ENCODE peak calls at places on chromosomes 7 and 10, in seven cellular contexts. O is T1000, F is spleen, L is memory B cell, A is foreskin fibroblast, E is mucosa of gallbladder, K is A172. J is an unnamed sample.

GRCh38 chr7:135620980-135621850 is 41.1 kb upstream of the STMP1 start:
- DNase-seq in K (peak; percentile 77), E (peak; percentile 30), O (no peak), L (no peak), F (no peak), A (peak; percentile 89), J (no peak)

GRCh38 chr7:84176716-84177115 is 17.9 kb downstream of the SEMA3A start:
- DNase-seq in K (no peak), E (no peak), L (no peak), O (no peak), A (no peak), F (no peak), J (no peak)

GRCh38 chr10:1366277-1366676 is 310.1 kb downstream of the WDR37 start:
- DNase-seq in O (no peak), E (no peak), F (no peak), L (no peak), A (no peak), K (no peak), J (no peak)

GRCh38 chr10:96846926-96847325 is 14.8 kb downstream of the LCOR start:
- DNase-seq in E (no peak), L (no peak), A (no peak), F (no peak), O (no peak), K (no peak), J (no peak)

GRCh38 chr7:11835260-11835659 is 3.3 kb upstream of the THSD7A start:
- DNase-seq in K (no peak), A (peak; percentile 22), F (no peak), L (no peak), O (no peak), E (no peak), J (no peak)

GRCh38 chr7:98178762-98179490 is 32.3 kb upstream of the BHLHA15 start:
- DNase-seq in E (no peak), K (no peak), O (no peak), F (no peak), L (no peak), A (no peak), J (no peak)

GRCh38 chr7:140604760-140605159 is 35.9 kb downstream of the DENND2A start:
- DNase-seq in K (no peak), F (no peak), E (no peak), O (no peak), A (peak; percentile 70), L (no peak), J (no peak)

GRCh38 chr7:39394105-39394504 is 172.1 kb upstream of the YAE1 start:
- DNase-seq in K (no peak), F (no peak), L (no peak), A (no peak), E (no peak), O (no peak), J (no peak)

GRCh38 chr7:117667456-117667855 is 187.6 kb downstream of the CFTR start:
- DNase-seq in O (no peak), L (no peak), F (no peak), A (no peak), E (no peak), K (peak; percentile 13), J (no peak)

GRCh38 chr7:41256186-41256945 is 446.5 kb downstream of the INHBA start:
- DNase-seq in F (no peak), A (peak; percentile 55), E (no peak), O (no peak), K (peak; percentile 16), L (no peak), J (no peak)

GRCh38 chr10:12191715-12192114 is 4.0 kb downstream of the NUDT5 start:
- DNase-seq in O (no peak), A (peak; percentile 56), E (no peak), K (no peak), L (no peak), F (no peak), J (no peak)

GRCh38 chr10:14481752-14482151 is 151.0 kb upstream of the FRMD4A start:
- DNase-seq in E (no peak), O (no peak), F (no peak), K (peak; percentile 48), L (no peak), A (no peak), J (no peak)

GRCh38 chr7:158805414-158805813 is 23.9 kb downstream of the ESYT2 start:
- DNase-seq in F (no peak), A (no peak), E (no peak), L (no peak), O (no peak), K (no peak), J (no peak)

GRCh38 chr10:4719671-4720070 is 106.3 kb upstream of the AKR1E2 start:
- DNase-seq in L (no peak), A (no peak), F (no peak), E (no peak), K (no peak), O (no peak), J (no peak)

GRCh38 chr7:144481863-144482262 is 78.4 kb upstream of the NOBOX start:
- DNase-seq in F (no peak), K (no peak), L (no peak), E (no peak), O (no peak), A (no peak), J (no peak)

GRCh38 chr10:27661511-27662286 is 83.9 kb downstream of the MKX start:
- DNase-seq in L (no peak), E (no peak), F (no peak), K (peak; percentile 79), O (peak; percentile 96), A (peak; percentile 70), J (no peak)

GRCh38 chr7:157663061-157663863 is 326.5 kb downstream of the DNAJB6 start:
- DNase-seq in L (no peak), O (no peak), K (peak; percentile 61), A (no peak), E (no peak), F (peak; percentile 64), J (peak; percentile 54)

GRCh38 chr10:82982110-82982608 is 1107.2 kb downstream of the NRG3 start:
- DNase-seq in O (peak; percentile 44), L (no peak), E (no peak), A (peak; percentile 93), F (no peak), K (peak; percentile 97), J (no peak)

GRCh38 chr10:124671486-124672075 is 72.6 kb downstream of the FAM53B start:
- DNase-seq in K (peak; percentile 31), O (no peak), F (peak; percentile 65), A (peak; percentile 73), L (no peak), E (no peak), J (peak; percentile 79)

GRCh38 chr10:55358539-55358938 is 557.5 kb upstream of the PCDH15 start:
- DNase-seq in F (no peak), A (no peak), O (no peak), L (no peak), K (no peak), E (no peak), J (no peak)

GRCh38 chr7:141436676-141437075 is 114.5 kb upstream of the AGK start:
- DNase-seq in L (no peak), K (no peak), F (no peak), O (no peak), A (no peak), E (no peak), J (no peak)

GRCh38 chr10:70255329-70256299 is 22.4 kb upstream of the PPA1 start:
- DNase-seq in O (no peak), E (no peak), F (no peak), L (no peak), K (peak; percentile 97), A (peak; percentile 24), J (peak; percentile 77)

GRCh38 chr10:68296833-68297232 is 35.0 kb upstream of the HNRNPH3 start:
- DNase-seq in K (no peak), L (no peak), E (no peak), F (no peak), A (peak; percentile 72), O (no peak), J (no peak)

GRCh38 chr7:732094-732541 is 5.0 kb upstream of the PRKAR1B start:
- DNase-seq in F (no peak), A (no peak), O (peak; percentile 46), L (no peak), E (peak; percentile 76), K (peak; percentile 94), J (no peak)

GRCh38 chr7:45653209-45653907 is 79.2 kb downstream of the ADCY1 start:
- DNase-seq in L (no peak), F (no peak), E (no peak), O (no peak), A (no peak), K (no peak), J (no peak)

GRCh38 chr10:110916554-110917346 is 2.2 kb downstream of the BBIP1 start:
- DNase-seq in E (no peak), K (peak; percentile 50), L (no peak), A (peak; percentile 89), O (no peak), F (no peak), J (no peak)

GRCh38 chr10:46019170-46019528 is 11.3 kb downstream of the NCOA4 start:
- DNase-seq in K (no peak), O (no peak), E (peak; percentile 37), L (no peak), F (no peak), A (no peak), J (no peak)

GRCh38 chr10:15363031-15363430 is 8.1 kb downstream of the FAM171A1 start:
- DNase-seq in L (no peak), E (no peak), O (peak; percentile 85), F (no peak), K (peak; percentile 66), A (peak; percentile 64), J (no peak)

GRCh38 chr7:24933298-24933697 is 46.7 kb downstream of the OSBPL3 start:
- DNase-seq in A (no peak), O (no peak), F (no peak), E (no peak), K (no peak), L (no peak), J (no peak)

GRCh38 chr10:102596506-102596971 is 47.7 kb upstream of the TRIM8 start:
- DNase-seq in E (peak; percentile 49), O (no peak), K (peak; percentile 75), A (peak; percentile 75), F (no peak), L (peak; percentile 23), J (no peak)

GRCh38 chr7:152459724-152460251 is 24.0 kb upstream of the KMT2C start:
- DNase-seq in E (peak; percentile 32), K (no peak), O (no peak), A (peak; percentile 86), L (peak; percentile 22), F (no peak), J (no peak)

GRCh38 chr10:132724436-132724835 is 61.5 kb downstream of the NKX6-2 start:
- DNase-seq in A (peak; percentile 95), F (no peak), E (no peak), K (peak; percentile 69), O (no peak), L (no peak), J (no peak)

GRCh38 chr10:126754966-126755365 is 84.5 kb upstream of the C10orf90 start:
- DNase-seq in E (no peak), L (no peak), K (no peak), A (no peak), O (no peak), F (no peak), J (no peak)

GRCh38 chr10:46268076-46268881 is 18.5 kb upstream of the ANTXRL start:
- DNase-seq in K (no peak), O (no peak), A (no peak), E (no peak), F (peak; percentile 87), L (no peak), J (no peak)

GRCh38 chr10:96772239-96772638 is 51.9 kb upstream of the PIK3AP1 start:
- DNase-seq in F (no peak), O (no peak), A (no peak), K (no peak), L (no peak), E (no peak), J (no peak)

GRCh38 chr7:158602905-158603772 is 15.5 kb upstream of the PTPRN2 start:
- DNase-seq in F (no peak), O (no peak), L (no peak), K (peak; percentile 49), A (no peak), E (no peak), J (no peak)

GRCh38 chr10:48589266-48589665 is 15.6 kb downstream of the ARHGAP22 start:
- DNase-seq in O (no peak), L (no peak), E (no peak), F (no peak), A (peak; percentile 97), K (peak; percentile 45), J (no peak)

J was measured in kidney.